ENCODE peak calls at places on chromosome X, in five cellular contexts. P, Y, I, T and X are unnamed samples.

GRCh38 chrX:7201481-7201880 is 53.5 kb upstream of the PUDP start:
- DNase-seq in P (no peak), Y (no peak), I (no peak), T (no peak), X (no peak)

GRCh38 chrX:111442791-111443190 is 30.8 kb upstream of the DCX start:
- DNase-seq in P (no peak), Y (no peak), I (no peak), T (no peak), X (no peak)

GRCh38 chrX:29043751-29044150 is 456.5 kb downstream of the IL1RAPL1 start:
- DNase-seq in P (no peak), Y (no peak), I (no peak), T (no peak), X (no peak)

GRCh38 chrX:12360389-12360788 is 222.1 kb downstream of the FRMPD4 start:
- DNase-seq in P (no peak), Y (no peak), I (no peak), T (no peak), X (peak; percentile 2)

GRCh38 chrX:97284531-97284930 is 400.8 kb downstream of the RPA4 start:
- DNase-seq in P (no peak), Y (no peak), I (no peak), T (no peak), X (no peak)

GRCh38 chrX:24838624-24839023 is 144.9 kb downstream of the POLA1 start:
- DNase-seq in P (no peak), Y (no peak), I (peak; percentile 1), T (peak; percentile 27), X (peak; percentile 39)

GRCh38 chrX:103779156-103779555 is 2.5 kb downstream of the PLP1 start:
- DNase-seq in P (no peak), Y (no peak), I (no peak), T (peak; percentile 73), X (peak; percentile 29)

GRCh38 chrX:78303086-78303485 is 24.3 kb downstream of the CYSLTR1 start:
- DNase-seq in P (no peak), Y (no peak), I (no peak), T (no peak), X (no peak)

GRCh38 chrX:2705036-2705435 is 13.9 kb downstream of the CD99 start:
- DNase-seq in P (no peak), Y (peak; percentile 62), I (no peak), T (no peak), X (no peak)

GRCh38 chrX:125826080-125826479 is 340.0 kb downstream of the DCAF12L2 start:
- DNase-seq in P (no peak), Y (no peak), I (no peak), T (no peak), X (no peak)

GRCh38 chrX:141642979-141643378 is 53.5 kb downstream of the SPANXA2 start:
- DNase-seq in P (no peak), Y (no peak), I (no peak), T (peak; percentile 32), X (no peak)

GRCh38 chrX:40166582-40166981 is 68.8 kb upstream of the BCOR start:
- DNase-seq in P (no peak), Y (no peak), I (no peak), T (no peak), X (no peak)

GRCh38 chrX:34147345-34147744 is 15.2 kb upstream of the FAM47A start:
- DNase-seq in P (no peak), Y (no peak), I (no peak), T (no peak), X (no peak)

GRCh38 chrX:46627044-46627443 is 53.5 kb downstream of the CHST7 start:
- DNase-seq in P (no peak), Y (no peak), I (no peak), T (no peak), X (no peak)

GRCh38 chrX:49188468-49189076 is 2.4 kb upstream of the PRICKLE3 start:
- DNase-seq in P (no peak), Y (no peak), I (no peak), T (no peak), X (no peak)

GRCh38 chrX:100296183-100296753 is 113.8 kb downstream of the PCDH19 start:
- DNase-seq in P (no peak), Y (no peak), I (no peak), T (no peak), X (no peak)

GRCh38 chrX:48854898-48855297 is 19.5 kb upstream of the PCSK1N start:
- DNase-seq in P (no peak), Y (no peak), I (no peak), T (no peak), X (no peak)

GRCh38 chrX:109818921-109819320 is 85.9 kb upstream of the ACSL4 start:
- DNase-seq in P (no peak), Y (no peak), I (no peak), T (peak; percentile 40), X (no peak)

GRCh38 chrX:13432776-13433605 is 113.1 kb upstream of the ATXN3L start:
- DNase-seq in P (no peak), Y (no peak), I (no peak), T (no peak), X (peak; percentile 55)

GRCh38 chrX:105136786-105137185 is 83.7 kb downstream of the TEX13A start:
- DNase-seq in P (no peak), Y (no peak), I (no peak), T (no peak), X (no peak)

GRCh38 chrX:69229436-69229835 is 64.2 kb upstream of the PJA1 start:
- DNase-seq in P (no peak), Y (no peak), I (no peak), T (no peak), X (peak; percentile 19)

GRCh38 chrX:155819966-155820491 is 61.1 kb upstream of the VAMP7 start:
- DNase-seq in P (no peak), Y (peak; percentile 66), I (peak; percentile 20), T (peak; percentile 95), X (peak; percentile 71)

GRCh38 chrX:10579018-10579752 is 41.2 kb downstream of the MID1 start:
- DNase-seq in P (no peak), Y (no peak), I (no peak), T (no peak), X (peak; percentile 51)

GRCh38 chrX:72714471-72714916 is 388 bp upstream of the PHKA1 start:
- DNase-seq in P (peak; percentile 73), Y (peak; percentile 53), I (no peak), T (peak; percentile 46), X (peak; percentile 37)